ENCODE peak calls at places on chromosomes 4 and X, in five cellular contexts. One of them, this sample, is unnamed.

GRCh38 chrX:11641368-11641767 is 24.4 kb downstream of the ARHGAP6 start:
- DNase-seq in NCI-H1092 treated with DMSO at 0.1 percent for 48 hours: no peak
- DNase-seq in CD8-positive, alpha-beta T cell: no peak
- DNase-seq in Kasumi-1: no peak
- DNase-seq in IMR-90: no peak
- DNase-seq in this sample: no peak

GRCh38 chrX:130566028-130566683 is 164.4 kb downstream of the RBMX2 start:
- DNase-seq in NCI-H1092 treated with DMSO at 0.1 percent for 48 hours: no peak
- DNase-seq in CD8-positive, alpha-beta T cell: no peak
- DNase-seq in Kasumi-1: no peak
- DNase-seq in IMR-90: no peak
- DNase-seq in this sample: no peak

GRCh38 chr4:48022192-48022799 is 5.7 kb downstream of the NIPAL1 start:
- DNase-seq in NCI-H1092 treated with DMSO at 0.1 percent for 48 hours: no peak
- DNase-seq in CD8-positive, alpha-beta T cell: no peak
- DNase-seq in Kasumi-1: no peak
- DNase-seq in IMR-90: peak
- DNase-seq in this sample: no peak

GRCh38 chr4:175376287-175376977 is 435.6 kb downstream of the GPM6A start:
- DNase-seq in NCI-H1092 treated with DMSO at 0.1 percent for 48 hours: no peak
- DNase-seq in CD8-positive, alpha-beta T cell: no peak
- DNase-seq in Kasumi-1: no peak
- DNase-seq in IMR-90: no peak
- DNase-seq in this sample: no peak

GRCh38 chr4:182555997-182556418 is 312.8 kb downstream of the TENM3 start:
- DNase-seq in NCI-H1092 treated with DMSO at 0.1 percent for 48 hours: peak
- DNase-seq in CD8-positive, alpha-beta T cell: no peak
- DNase-seq in Kasumi-1: no peak
- DNase-seq in IMR-90: peak
- DNase-seq in this sample: no peak

GRCh38 chr4:14910411-14910810 is 91.9 kb upstream of the CPEB2 start:
- DNase-seq in NCI-H1092 treated with DMSO at 0.1 percent for 48 hours: no peak
- DNase-seq in CD8-positive, alpha-beta T cell: no peak
- DNase-seq in Kasumi-1: no peak
- DNase-seq in IMR-90: no peak
- DNase-seq in this sample: no peak

GRCh38 chrX:48196745-48197213 is at the start of gene SSX5:
- DNase-seq in NCI-H1092 treated with DMSO at 0.1 percent for 48 hours: no peak
- DNase-seq in CD8-positive, alpha-beta T cell: no peak
- DNase-seq in Kasumi-1: no peak
- DNase-seq in IMR-90: no peak
- DNase-seq in this sample: no peak

GRCh38 chr4:23097251-23097650 is 404.5 kb downstream of the GBA3 start:
- DNase-seq in NCI-H1092 treated with DMSO at 0.1 percent for 48 hours: no peak
- DNase-seq in CD8-positive, alpha-beta T cell: no peak
- DNase-seq in Kasumi-1: no peak
- DNase-seq in IMR-90: peak
- DNase-seq in this sample: no peak

GRCh38 chr4:24514808-24515207 is 69.5 kb downstream of the DHX15 start:
- DNase-seq in NCI-H1092 treated with DMSO at 0.1 percent for 48 hours: no peak
- DNase-seq in CD8-positive, alpha-beta T cell: no peak
- DNase-seq in Kasumi-1: no peak
- DNase-seq in IMR-90: no peak
- DNase-seq in this sample: no peak

GRCh38 chr4:159201168-159201567 is 98.3 kb downstream of the RAPGEF2 start:
- DNase-seq in NCI-H1092 treated with DMSO at 0.1 percent for 48 hours: no peak
- DNase-seq in CD8-positive, alpha-beta T cell: no peak
- DNase-seq in Kasumi-1: no peak
- DNase-seq in IMR-90: no peak
- DNase-seq in this sample: no peak

GRCh38 chrX:129957241-129958099 is 25.0 kb upstream of the BCORL1 start:
- DNase-seq in NCI-H1092 treated with DMSO at 0.1 percent for 48 hours: peak
- DNase-seq in CD8-positive, alpha-beta T cell: no peak
- DNase-seq in Kasumi-1: peak
- DNase-seq in IMR-90: peak
- DNase-seq in this sample: peak

GRCh38 chr4:13588954-13589353 is 38.6 kb downstream of the BOD1L1 start:
- DNase-seq in NCI-H1092 treated with DMSO at 0.1 percent for 48 hours: no peak
- DNase-seq in CD8-positive, alpha-beta T cell: no peak
- DNase-seq in Kasumi-1: no peak
- DNase-seq in IMR-90: no peak
- DNase-seq in this sample: no peak

GRCh38 chr4:75432683-75433082 is 81.5 kb downstream of the RCHY1 start:
- DNase-seq in NCI-H1092 treated with DMSO at 0.1 percent for 48 hours: no peak
- DNase-seq in CD8-positive, alpha-beta T cell: no peak
- DNase-seq in Kasumi-1: peak
- DNase-seq in IMR-90: peak
- DNase-seq in this sample: no peak

GRCh38 chrX:124098089-124098488 is 136.6 kb downstream of the STAG2 start:
- DNase-seq in NCI-H1092 treated with DMSO at 0.1 percent for 48 hours: peak
- DNase-seq in CD8-positive, alpha-beta T cell: no peak
- DNase-seq in Kasumi-1: peak
- DNase-seq in IMR-90: peak
- DNase-seq in this sample: peak

GRCh38 chr4:189204616-189205015 is 736.1 kb upstream of the FRG1 start:
- DNase-seq in NCI-H1092 treated with DMSO at 0.1 percent for 48 hours: no peak
- DNase-seq in CD8-positive, alpha-beta T cell: no peak
- DNase-seq in Kasumi-1: no peak
- DNase-seq in IMR-90: no peak
- DNase-seq in this sample: no peak

GRCh38 chr4:121711263-121712000 is 14.7 kb upstream of the ANXA5 start:
- DNase-seq in NCI-H1092 treated with DMSO at 0.1 percent for 48 hours: no peak
- DNase-seq in CD8-positive, alpha-beta T cell: no peak
- DNase-seq in Kasumi-1: no peak
- DNase-seq in IMR-90: peak
- DNase-seq in this sample: no peak

GRCh38 chr4:85496146-85496849 is 21.3 kb downstream of the ARHGAP24 start:
- DNase-seq in NCI-H1092 treated with DMSO at 0.1 percent for 48 hours: no peak
- DNase-seq in CD8-positive, alpha-beta T cell: no peak
- DNase-seq in Kasumi-1: no peak
- DNase-seq in IMR-90: no peak
- DNase-seq in this sample: no peak